ENCODE peak calls at places on chromosome 22, in ten cellular contexts. K is Peyer's patch; X is endothelial cell; N is right cardiac atrium; O is colonic mucosa; F is NCI-H187 treated with DMSO at 0.1 percent for 48 hours; S is CD4-positive, alpha-beta T cell; W is H1; V is activated gamma-delta T cell treated with Interleukin-2 at 50 U/mL for 16 hours; T is COR-L47. J is an unnamed sample.

GRCh38 chr22:18068381-18068988 is 9.3 kb upstream of the PEX26 start:
- DNase-seq in W (no peak), T (no peak), O (no peak), S (no peak), X (no peak), K (no peak), V (no peak), N (peak), F (no peak), J (no peak)

GRCh38 chr22:33110562-33111163 is 52.5 kb upstream of the SYN3 start:
- DNase-seq in K (no peak), X (no peak), W (no peak), V (no peak), S (no peak), F (no peak), T (no peak), O (no peak), N (no peak), J (no peak)

GRCh38 chr22:23874871-23875270 is 17.2 kb downstream of the SLC2A11 start:
- DNase-seq in S (no peak), F (no peak), X (no peak), W (no peak), O (no peak), N (no peak), V (no peak), T (no peak), K (no peak), J (no peak)

GRCh38 chr22:48577014-48577690 is 1250.5 kb downstream of the BRD1 start:
- DNase-seq in F (no peak), X (no peak), O (no peak), V (no peak), N (peak), W (no peak), S (no peak), K (no peak), T (peak), J (no peak)

GRCh38 chr22:36352775-36353507 is 34.8 kb downstream of the MYH9 start:
- DNase-seq in O (no peak), X (no peak), W (no peak), T (no peak), K (peak), S (peak), N (peak), F (no peak), V (peak), J (no peak)

GRCh38 chr22:30305519-30305905 is 16.2 kb upstream of the CASTOR1 start:
- DNase-seq in O (peak), K (peak), F (no peak), W (no peak), N (peak), V (peak), S (peak), T (no peak), X (peak), J (no peak)

GRCh38 chr22:35037089-35037488 is 28.9 kb upstream of the ISX start:
- DNase-seq in W (no peak), F (no peak), T (no peak), X (peak), K (no peak), N (no peak), S (no peak), V (no peak), O (no peak), J (no peak)

GRCh38 chr22:29115682-29116313 is 43.0 kb downstream of the KREMEN1 start:
- DNase-seq in F (no peak), O (no peak), T (no peak), X (no peak), W (no peak), V (no peak), K (no peak), N (no peak), S (no peak), J (no peak)

GRCh38 chr22:23182289-23183106 is 2.2 kb downstream of the BCR start:
- DNase-seq in K (no peak), N (peak), F (peak), O (peak), T (peak), X (no peak), W (no peak), S (peak), V (peak), J (no peak)

GRCh38 chr22:43262990-43263644 is 76.2 kb upstream of the TTLL12 start:
- DNase-seq in O (no peak), S (peak), T (no peak), X (peak), N (peak), W (no peak), V (peak), F (no peak), K (no peak), J (no peak)

GRCh38 chr22:23517804-23518380 is 62.2 kb downstream of the IGLL1 start:
- DNase-seq in O (no peak), V (no peak), X (no peak), N (peak), T (no peak), S (no peak), F (no peak), W (no peak), K (no peak), J (no peak)

GRCh38 chr22:25120093-25120561 is 79.5 kb upstream of the CRYBB3 start:
- DNase-seq in K (no peak), V (no peak), S (no peak), W (no peak), T (no peak), F (no peak), X (no peak), N (peak), O (peak), J (no peak)

GRCh38 chr22:44248926-44249325 is 63.8 kb downstream of the SHISAL1 start:
- DNase-seq in K (no peak), S (no peak), V (no peak), W (no peak), T (no peak), O (no peak), F (no peak), X (no peak), N (no peak), J (no peak)

GRCh38 chr22:43681724-43682360 is 130.3 kb downstream of the EFCAB6 start:
- DNase-seq in K (no peak), V (no peak), N (no peak), S (no peak), X (no peak), O (no peak), F (no peak), W (no peak), T (no peak), J (no peak)

GRCh38 chr22:17411213-17411612 is 42.0 kb downstream of the CECR2 start:
- DNase-seq in T (no peak), F (no peak), X (no peak), N (peak), W (no peak), S (no peak), K (no peak), V (no peak), O (no peak), J (no peak)

GRCh38 chr22:19329454-19329853 is 37.9 kb upstream of the CLTCL1 start:
- DNase-seq in T (no peak), O (no peak), N (no peak), X (no peak), K (no peak), W (no peak), S (no peak), F (no peak), V (no peak), J (no peak)

GRCh38 chr22:44409691-44410316 is 88.2 kb downstream of the RTL6 start:
- DNase-seq in O (no peak), F (no peak), K (peak), T (no peak), S (no peak), N (no peak), V (no peak), X (no peak), W (no peak), J (no peak)

GRCh38 chr22:24588370-24588755 is 4.5 kb downstream of the LRRC75B start:
- DNase-seq in T (no peak), N (peak), W (no peak), X (no peak), S (no peak), K (no peak), O (no peak), V (no peak), F (no peak), J (no peak)

GRCh38 chr22:44384981-44385610 is 72.3 kb upstream of the SHISAL1 start:
- DNase-seq in S (no peak), N (peak), X (no peak), K (peak), W (no peak), O (no peak), T (no peak), V (no peak), F (no peak), J (no peak)

GRCh38 chr22:23621082-23621780 is 10.9 kb downstream of the DRICH1 start:
- DNase-seq in T (no peak), O (peak), W (no peak), V (no peak), X (no peak), N (no peak), F (no peak), K (no peak), S (no peak), J (no peak)